ENCODE peak calls at places on chromosomes 11 and 22, in ten cellular contexts. O, W, N, H, D, Q, B, F, U and R are unnamed samples.

GRCh38 chr11:124536520-124536919 is 6.9 kb downstream of the OR8B12 start:
- DNase-seq in F (peak), O (no peak), N (no peak), U (no peak), D (peak), Q (peak), W (peak), B (no peak), H (no peak), R (peak)

GRCh38 chr11:72584293-72584921 is 89.8 kb downstream of the PDE2A start:
- DNase-seq in W (peak), B (peak), N (no peak), D (peak), O (peak), H (no peak), Q (no peak), F (no peak), U (peak), R (peak)

GRCh38 chr11:114738954-114739353 is 60.6 kb downstream of the NXPE2 start:
- DNase-seq in F (peak), O (no peak), Q (peak), D (no peak), U (no peak), B (peak), H (peak), N (peak), W (peak), R (no peak)

GRCh38 chr11:110463153-110463552 is 33.4 kb downstream of the FDX1 start:
- DNase-seq in D (peak), Q (peak), O (peak), B (peak), H (peak), N (peak), U (no peak), F (peak), W (peak), R (peak)

GRCh38 chr22:33891992-33892391 is 28.3 kb downstream of the LARGE1 start:
- DNase-seq in N (no peak), Q (no peak), B (no peak), W (no peak), D (no peak), F (no peak), O (no peak), H (no peak), U (no peak), R (no peak)

GRCh38 chr11:8545698-8546366 is 48.2 kb downstream of the STK33 start:
- DNase-seq in U (no peak), Q (no peak), D (no peak), H (no peak), N (no peak), W (no peak), O (no peak), F (peak), B (no peak), R (no peak)

GRCh38 chr11:35185696-35186095 is 46.7 kb downstream of the CD44 start:
- DNase-seq in B (peak), W (peak), Q (peak), D (no peak), H (no peak), F (no peak), O (no peak), N (no peak), U (no peak), R (no peak)

GRCh38 chr11:126607374-126607773 is 251.9 kb downstream of the ST3GAL4 start:
- DNase-seq in U (no peak), Q (peak), O (no peak), B (peak), N (peak), H (peak), D (peak), W (peak), F (peak), R (no peak)

GRCh38 chr11:132312161-132312560 is 941.7 kb downstream of the NTM start:
- DNase-seq in Q (peak), O (no peak), H (peak), N (peak), B (peak), F (peak), W (peak), D (no peak), U (no peak), R (no peak)

GRCh38 chr22:36636916-36637315 is 66.6 kb downstream of the CACNG2 start:
- DNase-seq in U (no peak), F (no peak), O (no peak), W (no peak), D (no peak), Q (no peak), H (no peak), B (no peak), N (no peak), R (no peak)

GRCh38 chr22:36640106-36640672 is 63.4 kb downstream of the CACNG2 start:
- DNase-seq in H (no peak), D (no peak), B (no peak), F (no peak), O (no peak), W (no peak), Q (no peak), U (no peak), N (no peak), R (no peak)

GRCh38 chr22:36644333-36644757 is 59.2 kb downstream of the CACNG2 start:
- DNase-seq in U (no peak), D (no peak), Q (peak), N (peak), F (peak), W (peak), O (no peak), H (peak), B (peak), R (no peak)

GRCh38 chr22:36643033-36643432 is 60.5 kb downstream of the CACNG2 start:
- DNase-seq in F (no peak), B (no peak), W (no peak), Q (no peak), N (no peak), D (no peak), O (no peak), H (no peak), U (no peak), R (no peak)

GRCh38 chr22:36641902-36642640 is 61.5 kb downstream of the CACNG2 start:
- DNase-seq in W (peak), H (no peak), U (no peak), Q (peak), B (peak), F (peak), O (no peak), N (no peak), D (no peak), R (no peak)
- TF ChIP-seq CTCF in W (no peak), H (no peak), U (no peak), Q (no peak), B (no peak), F (no peak), O (no peak), N (no peak), D (no peak), R (no peak)

GRCh38 chr22:41857860-41858199 is 24.9 kb downstream of the SREBF2 start:
- DNase-seq in W (no peak), U (no peak), Q (no peak), H (no peak), B (no peak), D (no peak), F (no peak), N (no peak), O (no peak), R (no peak)
- TF ChIP-seq CTCF in W (no peak), U (peak), Q (no peak), H (no peak), B (no peak), D (no peak), F (no peak), N (no peak), O (no peak), R (no peak)

GRCh38 chr22:20060700-20061480 is 19.2 kb upstream of the DGCR8 start:
- DNase-seq in N (no peak), W (no peak), H (no peak), F (no peak), O (no peak), Q (no peak), B (no peak), D (no peak), U (no peak), R (no peak)
- TF ChIP-seq CTCF in N (no peak), W (no peak), H (no peak), F (no peak), O (peak), Q (no peak), B (no peak), D (no peak), U (no peak), R (no peak)

GRCh38 chr22:47517062-47517461 is 754.6 kb downstream of the TBC1D22A start:
- DNase-seq in W (no peak), F (no peak), Q (no peak), D (no peak), B (no peak), U (no peak), O (no peak), H (no peak), N (no peak), R (no peak)

GRCh38 chr22:47512617-47513016 is 750.2 kb downstream of the TBC1D22A start:
- DNase-seq in F (no peak), B (no peak), H (no peak), Q (no peak), U (no peak), W (no peak), N (no peak), D (no peak), O (no peak), R (no peak)

DNA sequence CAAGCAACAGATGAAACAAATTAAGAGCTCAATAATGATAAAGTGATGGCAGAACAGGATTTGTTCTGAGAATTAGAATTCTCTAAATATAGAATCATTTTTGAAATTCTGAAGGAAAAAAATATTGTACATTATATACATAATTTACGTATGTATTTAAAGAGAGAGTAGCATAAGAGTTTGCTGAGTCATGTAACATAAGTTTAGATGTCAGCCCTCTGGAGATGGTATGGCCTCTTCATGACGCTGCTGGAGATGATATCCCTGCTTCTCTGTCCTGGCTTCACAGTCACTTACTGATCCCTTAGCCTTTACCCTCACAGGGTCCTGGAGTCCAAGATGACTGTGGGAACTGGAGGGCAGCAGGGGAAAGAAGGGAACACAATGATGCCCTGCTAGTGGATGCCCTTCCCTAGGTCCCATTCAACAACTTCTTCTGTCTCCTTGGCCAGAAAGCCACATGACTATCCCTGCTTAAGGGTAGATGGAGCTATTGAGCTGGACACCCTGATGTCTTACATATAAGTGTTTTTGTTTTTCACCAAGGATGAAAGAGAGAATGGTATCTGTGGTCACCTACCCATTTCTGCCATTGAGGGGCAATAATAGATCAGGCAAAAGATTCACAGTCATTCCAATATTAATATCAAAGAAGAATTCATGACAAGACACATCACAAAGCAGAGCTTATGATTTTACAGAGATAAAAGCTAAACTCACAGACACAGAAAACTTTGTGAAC is 753.1 kb downstream of the TBC1D22A start:
- DNase-seq in D (no peak), U (no peak), F (no peak), O (no peak), N (no peak), Q (no peak), W (no peak), B (no peak), H (no peak), R (no peak)
- TF ChIP-seq CTCF in D (no peak), U (no peak), F (no peak), O (no peak), N (no peak), Q (no peak), W (no peak), B (no peak), H (no peak), R (no peak)

GRCh38 chr11:11952036-11952435 is 56.4 kb downstream of the DKK3 start:
- DNase-seq in B (no peak), F (no peak), O (no peak), U (no peak), D (no peak), H (no peak), W (no peak), N (no peak), Q (no peak), R (no peak)
- TF ChIP-seq CTCF in B (no peak), F (no peak), O (no peak), U (no peak), D (no peak), H (no peak), W (no peak), N (no peak), Q (no peak), R (no peak)

DNA sequence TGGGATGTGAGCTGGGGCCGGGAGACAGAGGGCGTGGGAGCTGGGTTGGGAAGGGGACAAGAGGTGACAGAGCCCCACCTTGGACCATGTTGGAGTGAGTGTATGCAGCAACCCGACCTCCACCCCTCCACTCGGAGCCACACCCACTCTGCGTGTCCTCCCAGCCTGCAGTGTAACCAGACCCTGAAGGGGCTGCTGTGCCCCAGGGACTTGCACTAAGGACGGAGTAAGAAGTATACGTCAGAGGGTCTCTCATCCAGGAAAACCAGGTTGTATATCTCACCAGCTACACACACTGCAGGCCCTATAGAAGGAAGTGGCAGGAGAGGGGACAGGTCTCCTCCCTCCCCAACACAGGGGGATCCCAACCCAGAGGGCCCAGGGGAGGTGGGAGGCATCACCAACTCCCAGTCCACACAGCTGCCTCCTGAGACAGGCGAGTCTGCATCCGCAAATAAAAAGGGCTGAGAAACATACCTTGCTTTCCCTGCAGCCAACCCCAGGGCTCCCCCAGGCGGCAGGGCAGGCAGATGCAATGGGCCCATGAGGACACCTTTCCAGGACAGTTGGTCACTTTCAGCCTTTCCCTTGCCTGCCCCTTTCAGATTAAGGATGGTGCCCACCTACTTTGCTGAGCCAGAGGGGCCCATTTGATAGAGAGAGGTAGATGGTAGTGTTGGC is 180.2 kb downstream of the BRD1 start:
- DNase-seq in W (no peak), B (no peak), U (no peak), F (no peak), N (no peak), Q (no peak), O (no peak), H (no peak), D (no peak), R (no peak)
- TF ChIP-seq CTCF in W (no peak), B (no peak), U (no peak), F (no peak), N (no peak), Q (no peak), O (no peak), H (no peak), D (no peak), R (no peak)

GRCh38 chr22:41905411-41906202 is 9.3 kb downstream of the SHISA8 start:
- DNase-seq in B (no peak), O (no peak), U (no peak), N (no peak), D (no peak), W (no peak), F (no peak), Q (no peak), H (no peak), R (peak)
- TF ChIP-seq CTCF in B (no peak), O (no peak), U (no peak), N (no peak), D (no peak), W (no peak), F (no peak), Q (no peak), H (no peak), R (no peak)

GRCh38 chr11:119056397-119056999 is 507 bp downstream of the HYOU1 start:
- DNase-seq in F (peak), O (peak), D (peak), N (no peak), W (no peak), H (no peak), B (peak), Q (no peak), U (peak), R (peak)

GRCh38 chr11:119057000-119057769 is at the start of gene HYOU1:
- DNase-seq in B (peak), O (peak), N (peak), U (peak), F (peak), W (peak), Q (peak), D (peak), H (peak), R (peak)

GRCh38 chr11:119052163-119052814 is 4.7 kb downstream of the HYOU1 start:
- DNase-seq in O (no peak), U (no peak), F (no peak), H (no peak), Q (no peak), B (no peak), N (no peak), W (no peak), D (no peak), R (no peak)

GRCh38 chr11:119054418-119054817 is 2.6 kb downstream of the HYOU1 start:
- DNase-seq in F (no peak), Q (no peak), N (no peak), H (no peak), O (no peak), B (no peak), U (no peak), W (no peak), D (no peak), R (no peak)

GRCh38 chr11:119055901-119056300 is 1.1 kb downstream of the HYOU1 start:
- DNase-seq in D (no peak), F (peak), Q (peak), H (no peak), W (peak), U (no peak), O (no peak), B (peak), N (no peak), R (no peak)
- TF ChIP-seq CTCF in D (no peak), F (no peak), Q (peak), H (peak), W (peak), U (no peak), O (no peak), B (peak), N (no peak), R (no peak)

GRCh38 chr11:45095691-45096010 is 50.8 kb upstream of the PRDM11 start:
- DNase-seq in W (no peak), N (no peak), D (no peak), U (no peak), B (no peak), F (no peak), O (no peak), Q (no peak), H (no peak), R (no peak)

GRCh38 chr11:45094958-45095690 is 51.3 kb upstream of the PRDM11 start:
- DNase-seq in W (no peak), N (no peak), F (no peak), O (no peak), Q (no peak), U (no peak), D (no peak), B (no peak), H (no peak), R (no peak)

GRCh38 chr11:45097721-45098493 is 48.5 kb upstream of the PRDM11 start:
- DNase-seq in D (peak), U (peak), Q (peak), O (no peak), H (no peak), W (peak), F (peak), N (peak), B (peak), R (no peak)

GRCh38 chr11:45098929-45099328 is 47.5 kb upstream of the PRDM11 start:
- DNase-seq in F (no peak), N (no peak), U (no peak), W (no peak), B (no peak), D (no peak), H (no peak), Q (no peak), O (no peak), R (no peak)

DNA sequence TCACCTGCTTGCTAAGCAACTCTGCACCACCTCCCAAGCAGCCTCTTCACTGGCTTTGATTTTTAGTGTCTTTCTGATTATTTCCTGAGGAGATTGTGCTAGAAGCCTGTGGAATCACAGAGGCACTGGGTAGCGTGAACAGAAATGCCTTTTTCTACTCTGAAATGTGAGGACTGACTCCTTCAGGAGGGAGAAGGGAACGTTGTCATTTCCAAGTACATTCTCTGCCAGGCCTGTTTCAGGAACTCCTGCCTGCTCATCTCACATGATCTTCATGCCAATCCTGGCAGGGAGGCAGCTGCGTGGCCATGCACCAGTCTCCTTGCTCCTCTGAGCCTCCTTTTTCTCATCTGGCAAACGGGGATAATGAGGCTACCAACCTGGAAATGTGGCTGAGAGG is 49.8 kb upstream of the PRDM11 start:
- DNase-seq in H (no peak), B (no peak), N (no peak), W (no peak), F (no peak), O (no peak), Q (no peak), D (no peak), U (no peak), R (no peak)
- TF ChIP-seq CTCF in H (no peak), B (no peak), N (no peak), W (no peak), F (no peak), O (no peak), Q (no peak), D (no peak), U (no peak), R (no peak)